ENCODE peak calls at places on chromosomes 7 and 10, in four cellular contexts. D is Caki2, G is SIG-M5, H is epithelial cell of esophagus. N is an unnamed sample.

GRCh38 chr10:79383974-79384606 is 36.8 kb downstream of the PPIF start:
- DNase-seq in D (no peak), G (no peak), H (no peak), N (no peak)

GRCh38 chr7:115851291-115851690 is 179.3 kb downstream of the TFEC start:
- DNase-seq in D (peak), G (no peak), H (peak), N (peak)

GRCh38 chr7:103073989-103074518 is 542 bp downstream of the FBXL13 start:
- DNase-seq in D (peak), G (no peak), H (no peak), N (peak)

GRCh38 chr7:30068117-30068516 is 39.9 kb downstream of the PLEKHA8 start:
- DNase-seq in D (no peak), G (no peak), H (peak), N (no peak)

GRCh38 chr10:49395741-49396665 is at the start of gene DRGX:
- DNase-seq in D (no peak), G (no peak), H (no peak), N (no peak)

GRCh38 chr10:11611248-11612003 is at the start of gene USP6NL:
- DNase-seq in D (peak), G (no peak), H (peak), N (peak)

GRCh38 chr7:105990726-105991465 is 27.8 kb downstream of the CDHR3 start:
- DNase-seq in D (no peak), G (no peak), H (no peak), N (no peak)

GRCh38 chr10:111086602-111087001 is 9.8 kb downstream of the ADRA2A start:
- DNase-seq in D (no peak), G (no peak), H (no peak), N (no peak)

GRCh38 chr7:152925412-152926147 is 166.0 kb downstream of the ACTR3B start:
- DNase-seq in D (no peak), G (no peak), H (no peak), N (no peak)

GRCh38 chr7:290554-291301 is 758 bp downstream of the FOXL3 start:
- DNase-seq in D (no peak), G (no peak), H (no peak), N (no peak)

GRCh38 chr10:118790058-118790457 is 35.3 kb upstream of the CACUL1 start:
- DNase-seq in D (no peak), G (no peak), H (no peak), N (no peak)

GRCh38 chr10:127976286-127976685 is 69.4 kb downstream of the PTPRE start:
- DNase-seq in D (no peak), G (no peak), H (no peak), N (no peak)

GRCh38 chr10:62772186-62772950 is 32.2 kb upstream of the ADO start:
- DNase-seq in D (no peak), G (no peak), H (no peak), N (no peak)

GRCh38 chr10:63700209-63700934 is 179.2 kb downstream of the REEP3 start:
- DNase-seq in D (peak), G (no peak), H (peak), N (peak)

GRCh38 chr7:12119638-12120303 is 91.3 kb upstream of the TMEM106B start:
- DNase-seq in D (no peak), G (no peak), H (no peak), N (no peak)

GRCh38 chr10:77553966-77554365 is 83.6 kb downstream of the KCNMA1 start:
- DNase-seq in D (no peak), G (no peak), H (peak), N (peak)

GRCh38 chr10:97722980-97723379 is 9.4 kb downstream of the MARVELD1 start:
- DNase-seq in D (no peak), G (no peak), H (peak), N (no peak)

GRCh38 chr7:25731035-25731880 is 420.7 kb upstream of the NFE2L3 start:
- DNase-seq in D (no peak), G (no peak), H (no peak), N (no peak)

GRCh38 chr7:23544913-23545354 is 13.2 kb upstream of the TRA2A start:
- DNase-seq in D (peak), G (peak), H (peak), N (peak)

GRCh38 chr7:130961128-130961601 is 227.2 kb upstream of the KLF14 start:
- DNase-seq in D (no peak), G (peak), H (peak), N (no peak)

GRCh38 chr10:31522820-31523219 is 203.8 kb downstream of the ZEB1 start:
- DNase-seq in D (no peak), G (no peak), H (no peak), N (no peak)

GRCh38 chr7:129218514-129219036 is 6.3 kb upstream of the AHCYL2 start:
- DNase-seq in D (peak), G (no peak), H (peak), N (peak)

GRCh38 chr10:12088919-12089318 is 20.2 kb downstream of the DHTKD1 start:
- DNase-seq in D (no peak), G (no peak), H (no peak), N (no peak)

GRCh38 chr7:45670227-45670626 is 96.1 kb downstream of the ADCY1 start:
- DNase-seq in D (no peak), G (no peak), H (no peak), N (no peak)

GRCh38 chr7:114988755-114989154 is 66.9 kb downstream of the MDFIC start:
- DNase-seq in D (peak), G (no peak), H (peak), N (peak)

GRCh38 chr10:3785849-3786290 is 861 bp upstream of the KLF6 start:
- DNase-seq in D (peak), G (no peak), H (peak), N (no peak)

GRCh38 chr10:30114401-30114800 is 55.0 kb upstream of the JCAD start:
- DNase-seq in D (no peak), G (no peak), H (no peak), N (peak)

GRCh38 chr7:129914536-129915272 is 38.1 kb downstream of the UBE2H start:
- DNase-seq in D (no peak), G (no peak), H (no peak), N (no peak)

GRCh38 chr7:66152538-66153191 is 38.0 kb downstream of the CRCP start:
- DNase-seq in D (no peak), G (no peak), H (no peak), N (no peak)

GRCh38 chr7:84912993-84913635 is 273.7 kb downstream of the SEMA3D start:
- DNase-seq in D (no peak), G (no peak), H (peak), N (peak)

GRCh38 chr7:7922684-7923385 is 45.8 kb upstream of the GLCCI1 start:
- DNase-seq in D (no peak), G (no peak), H (no peak), N (peak)

GRCh38 chr7:22864855-22865606 is 42.4 kb upstream of the TOMM7 start:
- DNase-seq in D (no peak), G (no peak), H (no peak), N (no peak)

GRCh38 chr7:18064242-18064838 is 36.7 kb upstream of the PRPS1L1 start:
- DNase-seq in D (no peak), G (no peak), H (peak), N (peak)

GRCh38 chr7:111089822-111090426 is 1.0 kb upstream of the LRRN3 start:
- DNase-seq in D (peak), G (no peak), H (peak), N (peak)

GRCh38 chr7:21966271-21966670 is 20.6 kb upstream of the CDCA7L start:
- DNase-seq in D (no peak), G (no peak), H (no peak), N (no peak)

GRCh38 chr10:113610636-113611601 is 52.9 kb downstream of the NRAP start:
- DNase-seq in D (no peak), G (no peak), H (no peak), N (no peak)

GRCh38 chr7:142481548-142481947 is 223.7 kb upstream of the PRSS58 start:
- DNase-seq in D (no peak), G (no peak), H (no peak), N (peak)

N was measured in PC-3.